ENCODE peak calls at places on chromosomes 7 and 10, in five cellular contexts. One of them, this sample, is unnamed.

GRCh38 chr7:19378340-19378704 is 233.1 kb upstream of the FERD3L start:
- DNase-seq in astrocyte of the spinal cord: no peak
- DNase-seq in lower lobe of right lung: no peak
- DNase-seq in ovary: no peak
- DNase-seq in heart right ventricle: no peak
- DNase-seq in this sample: no peak

GRCh38 chr10:60426425-60426824 is 36.8 kb upstream of the ANK3 start:
- DNase-seq in astrocyte of the spinal cord: peak
- DNase-seq in lower lobe of right lung: no peak
- DNase-seq in ovary: no peak
- DNase-seq in heart right ventricle: no peak
- DNase-seq in this sample: no peak

GRCh38 chr10:101749511-101750016 is 26.4 kb downstream of the FGF8 start:
- DNase-seq in astrocyte of the spinal cord: no peak
- DNase-seq in lower lobe of right lung: no peak
- DNase-seq in ovary: no peak
- DNase-seq in heart right ventricle: no peak
- DNase-seq in this sample: no peak

GRCh38 chr10:89520711-89521110 is 14.7 kb downstream of the SLC16A12 start:
- DNase-seq in astrocyte of the spinal cord: no peak
- DNase-seq in lower lobe of right lung: no peak
- DNase-seq in ovary: no peak
- DNase-seq in heart right ventricle: no peak
- DNase-seq in this sample: no peak

GRCh38 chr10:63887026-63887589 is 365.9 kb downstream of the REEP3 start:
- DNase-seq in astrocyte of the spinal cord: no peak
- DNase-seq in lower lobe of right lung: no peak
- DNase-seq in ovary: no peak
- DNase-seq in heart right ventricle: no peak
- DNase-seq in this sample: no peak

GRCh38 chr10:69045441-69046300 is 42.2 kb upstream of the SRGN start:
- DNase-seq in astrocyte of the spinal cord: no peak
- DNase-seq in lower lobe of right lung: peak
- DNase-seq in ovary: no peak
- DNase-seq in heart right ventricle: no peak
- DNase-seq in this sample: no peak

GRCh38 chr7:17769918-17770317 is 170.4 kb downstream of the SNX13 start:
- DNase-seq in astrocyte of the spinal cord: peak
- DNase-seq in lower lobe of right lung: peak
- DNase-seq in ovary: peak
- DNase-seq in heart right ventricle: no peak
- DNase-seq in this sample: no peak

GRCh38 chr7:18583305-18583704 is 87.8 kb downstream of the HDAC9 start:
- DNase-seq in astrocyte of the spinal cord: peak
- DNase-seq in lower lobe of right lung: no peak
- DNase-seq in ovary: no peak
- DNase-seq in heart right ventricle: no peak
- DNase-seq in this sample: no peak

GRCh38 chr7:156558198-156558597 is 82.4 kb upstream of the RNF32 start:
- DNase-seq in astrocyte of the spinal cord: peak
- DNase-seq in lower lobe of right lung: no peak
- DNase-seq in ovary: no peak
- DNase-seq in heart right ventricle: no peak
- DNase-seq in this sample: no peak

GRCh38 chr7:18558503-18558902 is 63.0 kb downstream of the HDAC9 start:
- DNase-seq in astrocyte of the spinal cord: peak
- DNase-seq in lower lobe of right lung: no peak
- DNase-seq in ovary: no peak
- DNase-seq in heart right ventricle: no peak
- DNase-seq in this sample: no peak

GRCh38 chr10:11612004-11613001 is 853 bp upstream of the USP6NL start:
- DNase-seq in astrocyte of the spinal cord: no peak
- DNase-seq in lower lobe of right lung: no peak
- DNase-seq in ovary: peak
- DNase-seq in heart right ventricle: no peak
- DNase-seq in this sample: no peak

GRCh38 chr10:114911052-114911697 is 26.8 kb upstream of the TRUB1 start:
- DNase-seq in astrocyte of the spinal cord: no peak
- DNase-seq in lower lobe of right lung: no peak
- DNase-seq in ovary: no peak
- DNase-seq in heart right ventricle: no peak
- DNase-seq in this sample: no peak

GRCh38 chr10:127298396-127298795 is 102.0 kb upstream of the INSYN2A start:
- DNase-seq in astrocyte of the spinal cord: no peak
- DNase-seq in lower lobe of right lung: no peak
- DNase-seq in ovary: no peak
- DNase-seq in heart right ventricle: no peak
- DNase-seq in this sample: no peak

GRCh38 chr7:106068986-106069385 is 43.1 kb downstream of the SYPL1 start:
- DNase-seq in astrocyte of the spinal cord: no peak
- DNase-seq in lower lobe of right lung: no peak
- DNase-seq in ovary: no peak
- DNase-seq in heart right ventricle: no peak
- DNase-seq in this sample: no peak

GRCh38 chr7:6649241-6649961 is 12.3 kb downstream of the ZNF316 start:
- DNase-seq in astrocyte of the spinal cord: no peak
- DNase-seq in lower lobe of right lung: peak
- DNase-seq in ovary: no peak
- DNase-seq in heart right ventricle: no peak
- DNase-seq in this sample: no peak

GRCh38 chr7:37230221-37230620 is 218.4 kb downstream of the ELMO1 start:
- DNase-seq in astrocyte of the spinal cord: no peak
- DNase-seq in lower lobe of right lung: no peak
- DNase-seq in ovary: no peak
- DNase-seq in heart right ventricle: peak
- DNase-seq in this sample: no peak

GRCh38 chr10:22016046-22016705 is 12.6 kb upstream of the DNAJC1 start:
- DNase-seq in astrocyte of the spinal cord: no peak
- DNase-seq in lower lobe of right lung: no peak
- DNase-seq in ovary: no peak
- DNase-seq in heart right ventricle: no peak
- DNase-seq in this sample: no peak

GRCh38 chr7:134365341-134366054 is 48.8 kb upstream of the SLC35B4 start:
- DNase-seq in astrocyte of the spinal cord: peak
- DNase-seq in lower lobe of right lung: no peak
- DNase-seq in ovary: no peak
- DNase-seq in heart right ventricle: no peak
- DNase-seq in this sample: no peak

GRCh38 chr10:77386365-77386764 is 251.2 kb downstream of the KCNMA1 start:
- DNase-seq in astrocyte of the spinal cord: no peak
- DNase-seq in lower lobe of right lung: no peak
- DNase-seq in ovary: no peak
- DNase-seq in heart right ventricle: no peak
- DNase-seq in this sample: peak

GRCh38 chr10:93131956-93132355 is 58.3 kb downstream of the CYP26A1 start:
- DNase-seq in astrocyte of the spinal cord: peak
- DNase-seq in lower lobe of right lung: no peak
- DNase-seq in ovary: no peak
- DNase-seq in heart right ventricle: no peak
- DNase-seq in this sample: no peak

GRCh38 chr7:53062796-53063195 is 27.4 kb downstream of the POM121L12 start:
- DNase-seq in astrocyte of the spinal cord: no peak
- DNase-seq in lower lobe of right lung: no peak
- DNase-seq in ovary: no peak
- DNase-seq in heart right ventricle: no peak
- DNase-seq in this sample: no peak

GRCh38 chr7:128094686-128095085 is 63.4 kb upstream of the LRRC4 start:
- DNase-seq in astrocyte of the spinal cord: no peak
- DNase-seq in lower lobe of right lung: no peak
- DNase-seq in ovary: no peak
- DNase-seq in heart right ventricle: no peak
- DNase-seq in this sample: no peak

GRCh38 chr10:31906039-31906438 is 22.6 kb downstream of the ARHGAP12 start:
- DNase-seq in astrocyte of the spinal cord: no peak
- DNase-seq in lower lobe of right lung: no peak
- DNase-seq in ovary: no peak
- DNase-seq in heart right ventricle: no peak
- DNase-seq in this sample: no peak

GRCh38 chr10:33412261-33413092 is 78.0 kb upstream of the NRP1 start:
- DNase-seq in astrocyte of the spinal cord: peak
- DNase-seq in lower lobe of right lung: peak
- DNase-seq in ovary: no peak
- DNase-seq in heart right ventricle: no peak
- DNase-seq in this sample: peak

GRCh38 chr7:16135628-16136027 is 285.7 kb downstream of the CRPPA start:
- DNase-seq in astrocyte of the spinal cord: peak
- DNase-seq in lower lobe of right lung: no peak
- DNase-seq in ovary: no peak
- DNase-seq in heart right ventricle: no peak
- DNase-seq in this sample: no peak

GRCh38 chr7:142669074-142669654 is 80.1 kb upstream of the PRSS1 start:
- DNase-seq in astrocyte of the spinal cord: peak
- DNase-seq in lower lobe of right lung: no peak
- DNase-seq in ovary: no peak
- DNase-seq in heart right ventricle: no peak
- DNase-seq in this sample: no peak

GRCh38 chr7:138064856-138065357 is 11.4 kb upstream of the AKR1D1 start:
- DNase-seq in astrocyte of the spinal cord: peak
- DNase-seq in lower lobe of right lung: no peak
- DNase-seq in ovary: no peak
- DNase-seq in heart right ventricle: no peak
- DNase-seq in this sample: no peak

GRCh38 chr10:96292971-96293909 is 11.0 kb upstream of the DNTT start:
- DNase-seq in astrocyte of the spinal cord: peak
- DNase-seq in lower lobe of right lung: no peak
- DNase-seq in ovary: no peak
- DNase-seq in heart right ventricle: no peak
- DNase-seq in this sample: no peak

GRCh38 chr10:42753507-42754154 is 29.0 kb upstream of the BMS1 start:
- DNase-seq in astrocyte of the spinal cord: no peak
- DNase-seq in lower lobe of right lung: peak
- DNase-seq in ovary: no peak
- DNase-seq in heart right ventricle: no peak
- DNase-seq in this sample: no peak

GRCh38 chr10:62761115-62761514 is 43.4 kb upstream of the ADO start:
- DNase-seq in astrocyte of the spinal cord: no peak
- DNase-seq in lower lobe of right lung: no peak
- DNase-seq in ovary: no peak
- DNase-seq in heart right ventricle: no peak
- DNase-seq in this sample: no peak

GRCh38 chr7:87206361-87206760 is 13.2 kb downstream of the TMEM243 start:
- DNase-seq in astrocyte of the spinal cord: peak
- DNase-seq in lower lobe of right lung: no peak
- DNase-seq in ovary: no peak
- DNase-seq in heart right ventricle: no peak
- DNase-seq in this sample: no peak

GRCh38 chr7:158863611-158864506 is 7.5 kb downstream of the DYNC2I1 start:
- DNase-seq in astrocyte of the spinal cord: peak
- DNase-seq in lower lobe of right lung: peak
- DNase-seq in ovary: peak
- DNase-seq in heart right ventricle: peak
- DNase-seq in this sample: peak

GRCh38 chr7:51160990-51161615 is 155.5 kb downstream of the COBL start:
- DNase-seq in astrocyte of the spinal cord: peak
- DNase-seq in lower lobe of right lung: peak
- DNase-seq in ovary: peak
- DNase-seq in heart right ventricle: peak
- DNase-seq in this sample: no peak
- H3K4me3 ChIP-seq in astrocyte of the spinal cord: no peak
- H3K4me3 ChIP-seq in lower lobe of right lung: no peak
- H3K4me3 ChIP-seq in ovary: no peak
- H3K4me3 ChIP-seq in heart right ventricle: no peak
- H3K4me3 ChIP-seq in this sample: no peak

GRCh38 chr7:140054751-140055150 is 8.0 kb downstream of the PARP12 start:
- DNase-seq in astrocyte of the spinal cord: no peak
- DNase-seq in lower lobe of right lung: no peak
- DNase-seq in ovary: no peak
- DNase-seq in heart right ventricle: no peak
- DNase-seq in this sample: no peak
- TF ChIP-seq CTCF in astrocyte of the spinal cord: no peak
- TF ChIP-seq CTCF in lower lobe of right lung: no peak
- TF ChIP-seq CTCF in ovary: no peak
- TF ChIP-seq CTCF in heart right ventricle: no peak
- TF ChIP-seq CTCF in this sample: no peak

GRCh38 chr10:58334817-58335305 is at the start of gene UBE2D1:
- DNase-seq in astrocyte of the spinal cord: peak
- DNase-seq in lower lobe of right lung: peak
- DNase-seq in ovary: peak
- DNase-seq in heart right ventricle: peak
- DNase-seq in this sample: peak
- H3K4me3 ChIP-seq in astrocyte of the spinal cord: peak
- H3K4me3 ChIP-seq in lower lobe of right lung: peak
- H3K4me3 ChIP-seq in ovary: peak
- H3K4me3 ChIP-seq in heart right ventricle: peak
- H3K4me3 ChIP-seq in this sample: peak

GRCh38 chr7:47326808-47327207 is 255.1 kb downstream of the TNS3 start:
- DNase-seq in astrocyte of the spinal cord: peak
- DNase-seq in lower lobe of right lung: no peak
- DNase-seq in ovary: peak
- DNase-seq in heart right ventricle: peak
- DNase-seq in this sample: no peak

GRCh38 chr7:47327306-47327697 is 254.6 kb downstream of the TNS3 start:
- DNase-seq in astrocyte of the spinal cord: peak
- DNase-seq in lower lobe of right lung: no peak
- DNase-seq in ovary: no peak
- DNase-seq in heart right ventricle: no peak
- DNase-seq in this sample: no peak

GRCh38 chr7:47327698-47328391 is 254.1 kb downstream of the TNS3 start:
- DNase-seq in astrocyte of the spinal cord: peak
- DNase-seq in lower lobe of right lung: peak
- DNase-seq in ovary: peak
- DNase-seq in heart right ventricle: peak
- DNase-seq in this sample: peak

GRCh38 chr7:47325337-47325736 is 256.6 kb downstream of the TNS3 start:
- DNase-seq in astrocyte of the spinal cord: no peak
- DNase-seq in lower lobe of right lung: no peak
- DNase-seq in ovary: no peak
- DNase-seq in heart right ventricle: no peak
- DNase-seq in this sample: no peak

DNA sequence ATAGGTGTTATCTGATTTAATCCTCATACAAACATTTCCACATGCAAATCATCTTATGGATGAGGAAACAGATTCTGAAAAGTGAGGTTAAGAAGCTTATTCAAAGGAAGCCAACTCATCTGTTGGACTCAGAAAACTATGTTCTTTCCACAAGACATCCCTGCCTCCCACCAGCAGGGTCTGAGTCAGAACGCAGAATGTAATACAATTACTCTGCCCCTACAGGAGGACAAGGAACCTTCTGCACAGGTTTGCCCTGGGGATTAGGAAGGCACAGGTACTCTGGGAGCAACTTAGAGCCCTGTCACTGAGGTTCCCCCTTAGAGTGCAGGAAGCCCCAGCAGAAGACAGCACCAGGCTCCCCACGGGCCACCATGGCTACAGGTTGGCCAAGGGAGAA is 255.7 kb downstream of the TNS3 start:
- DNase-seq in astrocyte of the spinal cord: peak
- DNase-seq in lower lobe of right lung: no peak
- DNase-seq in ovary: no peak
- DNase-seq in heart right ventricle: no peak
- DNase-seq in this sample: no peak
- TF ChIP-seq CTCF in astrocyte of the spinal cord: peak
- TF ChIP-seq CTCF in lower lobe of right lung: no peak
- TF ChIP-seq CTCF in ovary: no peak
- TF ChIP-seq CTCF in heart right ventricle: no peak
- TF ChIP-seq CTCF in this sample: no peak